ENCODE peak calls at places on chromosomes 1 and 21, in ten cellular contexts. L is sigmoid colon, U is SK-N-MC, E is suprapubic skin, S is K562, N is stomach, B is HCT116, F is vagina, R is transverse colon, O is spleen. C is an unnamed sample. For H3K9me3, the result is how much of the 10 kb centered on the place peaks cover.

GRCh38 chr1:154974808-154975408 is 427 bp downstream of the CKS1B start:
- DNase-seq in R (peak), U (peak), O (peak), S (peak), E (peak), F (no peak), L (peak), B (peak), N (peak), C (peak)

GRCh38 chr1:51792864-51793263 is 85.7 kb downstream of the NRDC start:
- DNase-seq in F (no peak), U (no peak), O (no peak), E (no peak), S (no peak), B (no peak), R (no peak), N (no peak), L (no peak), C (no peak)

GRCh38 chr1:26234644-26235384 is 814 bp downstream of the CEP85 start:
- DNase-seq in U (no peak), R (peak), B (no peak), S (peak), N (no peak), F (no peak), L (no peak), E (no peak), O (no peak), C (peak)

GRCh38 chr1:234655328-234656069 is 45.5 kb upstream of the IRF2BP2 start:
- DNase-seq in R (no peak), B (no peak), L (no peak), F (no peak), S (no peak), O (no peak), U (no peak), E (no peak), N (no peak), C (no peak)

GRCh38 chr1:91742848-91743292 is 143.1 kb downstream of the TGFBR3 start:
- DNase-seq in R (peak), U (no peak), N (no peak), E (peak), L (peak), B (no peak), O (no peak), S (no peak), F (no peak), C (no peak)

GRCh38 chr1:26728645-26729044 is 32.8 kb downstream of the ARID1A start:
- DNase-seq in E (no peak), B (no peak), R (no peak), L (no peak), N (peak), S (no peak), U (no peak), F (no peak), O (no peak), C (no peak)

GRCh38 chr1:243850368-243851128 is 505 bp upstream of the AKT3 start:
- DNase-seq in F (no peak), N (peak), S (peak), U (no peak), L (peak), R (peak), B (no peak), E (peak), O (no peak), C (no peak)

GRCh38 chr1:55035904-55036303 is 3.4 kb upstream of the PCSK9 start:
- DNase-seq in F (no peak), O (no peak), R (no peak), N (no peak), B (peak), L (no peak), U (no peak), S (peak), E (no peak), C (no peak)

GRCh38 chr1:89870998-89871397 is 50.2 kb downstream of the LRRC8D start:
- DNase-seq in R (no peak), L (no peak), N (no peak), E (no peak), F (no peak), B (no peak), S (no peak), U (no peak), O (no peak), C (no peak)

GRCh38 chr21:36663033-36663855 is 35.7 kb upstream of the SIM2 start:
- DNase-seq in N (no peak), O (no peak), S (no peak), B (no peak), L (no peak), U (no peak), F (no peak), R (no peak), E (no peak), C (no peak)

GRCh38 chr1:14064649-14065442 is 364.9 kb downstream of the PRDM2 start:
- DNase-seq in U (no peak), N (no peak), S (no peak), L (no peak), B (no peak), E (no peak), F (no peak), O (no peak), R (no peak), C (no peak)

GRCh38 chr1:9233241-9233941 is 1.2 kb upstream of the H6PD start:
- DNase-seq in S (no peak), R (peak), E (peak), B (no peak), O (peak), L (peak), N (peak), F (no peak), U (no peak), C (no peak)

GRCh38 chr1:159669338-159669737 is 45.1 kb downstream of the CRP start:
- DNase-seq in N (no peak), S (no peak), R (no peak), O (no peak), F (no peak), U (no peak), E (no peak), L (no peak), B (no peak), C (no peak)
- TF ChIP-seq POLR2AphosphoS5 in N (no peak), S (no peak), R (no peak), O (no peak), F (no peak), U (no peak), E (no peak), L (no peak), B (no peak), C (no peak)

GRCh38 chr1:108745980-108746381 is 493 bp upstream of the STXBP3 start:
- DNase-seq in O (no peak), N (no peak), R (no peak), B (no peak), L (no peak), U (no peak), E (no peak), S (no peak), F (no peak), C (no peak)
- H3K4me3 ChIP-seq in O (peak), N (no peak), R (no peak), B (peak), L (no peak), U (peak), E (peak), S (no peak), F (peak), C (no peak)

GRCh38 chr1:163161337-163161736 is 41.4 kb downstream of the RGS5 start:
- DNase-seq in B (no peak), R (no peak), E (no peak), O (no peak), N (no peak), S (no peak), F (no peak), U (no peak), L (no peak), C (no peak)

GRCh38 chr1:163155606-163156005 is 47.1 kb downstream of the RGS5 start:
- DNase-seq in S (no peak), U (no peak), L (no peak), F (no peak), E (no peak), B (no peak), N (no peak), O (no peak), R (no peak), C (no peak)
- H3K9me3 ChIP-seq in S (under half), U (under half), L (under half), F (under half), E (under half), B (under half), N (under half), O (under half), R (under half), C (under half)

GRCh38 chr1:223669003-223669402 is 3.5 kb upstream of the CAPN8 start:
- DNase-seq in L (no peak), O (no peak), U (no peak), R (no peak), E (no peak), S (no peak), B (no peak), F (no peak), N (no peak), C (no peak)

GRCh38 chr1:223662943-223663342 is 2.6 kb downstream of the CAPN8 start:
- DNase-seq in S (no peak), B (no peak), E (no peak), O (no peak), U (no peak), N (no peak), R (no peak), L (no peak), F (no peak), C (no peak)

GRCh38 chr1:223664106-223664505 is 1.4 kb downstream of the CAPN8 start:
- DNase-seq in E (no peak), B (no peak), O (no peak), N (no peak), S (no peak), R (no peak), L (no peak), U (no peak), F (no peak), C (no peak)

GRCh38 chr1:223667484-223668182 is 2.1 kb upstream of the CAPN8 start:
- DNase-seq in L (no peak), O (no peak), U (no peak), S (no peak), E (no peak), R (no peak), B (no peak), F (no peak), N (no peak), C (no peak)

DNA sequence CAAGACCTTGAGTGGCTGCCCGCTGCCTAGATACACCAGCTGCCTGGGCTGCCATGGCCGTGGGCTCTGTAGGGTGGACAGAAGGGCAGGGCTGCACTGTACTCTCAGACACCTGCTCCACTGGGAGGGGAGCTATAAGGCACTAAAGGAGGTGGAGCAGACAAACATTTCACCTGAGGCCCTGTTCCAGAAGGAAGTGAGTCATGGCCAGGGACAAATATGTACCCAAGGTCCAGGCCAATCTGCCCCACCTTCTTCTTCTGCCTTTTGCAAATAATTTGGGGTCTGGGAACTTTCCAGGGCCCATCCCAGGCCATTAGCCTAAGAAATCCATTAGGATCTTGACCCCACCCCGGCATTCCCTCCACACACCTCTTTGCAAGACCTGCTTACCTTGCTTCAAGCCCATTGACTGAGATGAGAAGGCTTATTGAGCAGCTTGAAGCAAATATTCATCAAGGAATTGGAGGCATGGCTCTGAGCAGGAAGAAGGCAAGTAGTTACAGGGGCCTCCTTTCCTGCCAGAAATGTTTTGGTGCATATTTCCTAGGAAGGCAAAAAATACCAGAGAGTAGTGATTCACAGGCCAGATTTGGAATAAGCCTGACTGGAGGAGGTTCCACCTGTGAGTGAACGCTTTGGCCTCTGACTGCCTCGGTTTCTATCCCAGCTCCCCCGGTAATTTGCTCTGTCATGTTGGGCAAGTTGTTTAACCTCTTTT is at the start of gene CAPN8:
- DNase-seq in B (peak), L (no peak), O (no peak), N (peak), U (no peak), R (peak), E (no peak), S (no peak), F (no peak), C (no peak)
- TF ChIP-seq POLR2AphosphoS5 in B (no peak), L (no peak), O (no peak), N (peak), U (no peak), R (peak), E (no peak), S (no peak), F (no peak), C (no peak)

GRCh38 chr1:111334169-111334568 is 43.5 kb downstream of the CHIA start:
- DNase-seq in S (peak), N (peak), U (no peak), L (no peak), O (peak), R (no peak), F (no peak), B (peak), E (no peak), C (no peak)

GRCh38 chr1:111332190-111332589 is 41.5 kb downstream of the CHIA start:
- DNase-seq in S (no peak), B (no peak), E (no peak), L (no peak), R (no peak), O (no peak), U (no peak), N (no peak), F (no peak), C (no peak)
- H3K4me3 ChIP-seq in S (no peak), B (no peak), E (no peak), L (no peak), R (no peak), O (no peak), U (no peak), N (no peak), F (no peak), C (no peak)

DNA sequence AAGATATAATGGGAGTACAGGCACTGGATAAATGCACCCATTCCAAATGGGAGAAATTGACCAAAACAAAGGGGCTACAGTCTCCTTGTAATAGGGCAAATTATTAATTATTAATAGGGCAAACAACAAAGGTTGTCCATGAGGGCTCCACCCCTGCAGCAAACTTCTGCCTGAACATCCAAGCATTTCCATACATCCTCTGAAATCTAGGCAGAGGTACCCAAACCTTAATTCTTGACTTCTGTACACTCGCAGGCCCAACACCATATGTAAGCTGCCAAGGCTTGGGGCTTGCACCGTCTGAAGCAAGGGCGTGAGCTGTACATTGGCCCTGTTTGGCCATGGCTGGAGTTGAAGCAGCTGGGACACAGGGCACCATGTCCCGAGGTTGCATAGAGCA is 33.7 kb downstream of the TNFSF4 start:
- DNase-seq in B (no peak), U (no peak), S (no peak), E (no peak), F (no peak), L (no peak), O (no peak), R (no peak), N (no peak), C (no peak)
- H3K9me3 ChIP-seq in B (under half), U (under half), S (under half), E (under half), F (under half), L (under half), O (under half), R (under half), N (under half), C (under half)

GRCh38 chr1:229087339-229087738 is 183.6 kb upstream of the RAB4A start:
- DNase-seq in E (no peak), R (no peak), B (no peak), U (no peak), N (no peak), F (no peak), O (no peak), S (no peak), L (no peak), C (no peak)
- TF ChIP-seq POLR2AphosphoS5 in E (no peak), R (no peak), B (no peak), U (no peak), N (no peak), F (peak), O (no peak), S (no peak), L (no peak), C (no peak)

GRCh38 chr1:2250721-2251281 is 22.7 kb downstream of the SKI start:
- DNase-seq in F (no peak), B (no peak), E (no peak), R (no peak), N (peak), O (no peak), U (no peak), S (no peak), L (no peak), C (no peak)

GRCh38 chr1:2248127-2248826 is 20.2 kb downstream of the SKI start:
- DNase-seq in L (no peak), B (no peak), E (no peak), O (peak), S (no peak), F (no peak), U (no peak), N (peak), R (peak), C (no peak)

GRCh38 chr1:2249559-2249906 is 21.4 kb downstream of the SKI start:
- DNase-seq in B (no peak), S (no peak), F (no peak), E (no peak), L (no peak), U (no peak), R (no peak), O (no peak), N (no peak), C (no peak)

GRCh38 chr1:2247760-2248126 is 19.6 kb downstream of the SKI start:
- DNase-seq in U (no peak), F (no peak), E (no peak), O (peak), S (no peak), L (no peak), R (no peak), N (no peak), B (no peak), C (no peak)

GRCh38 chr1:2248854-2249558 is 20.9 kb downstream of the SKI start:
- DNase-seq in R (no peak), B (no peak), N (no peak), S (no peak), L (no peak), O (peak), F (no peak), E (no peak), U (no peak), C (no peak)
- H3K4me3 ChIP-seq in R (no peak), B (no peak), N (no peak), S (no peak), L (no peak), O (no peak), F (no peak), E (no peak), U (no peak), C (no peak)

GRCh38 chr1:239547987-239548386 is 161.6 kb downstream of the CHRM3 start:
- DNase-seq in F (no peak), R (no peak), N (no peak), E (no peak), U (no peak), L (no peak), B (no peak), S (no peak), O (no peak), C (no peak)
- H3K9me3 ChIP-seq in F (under half), R (under half), N (under half), E (under half), U (under half), L (under half), B (under half), S (under half), O (under half), C (under half)

C was measured in Panc1.